ENCODE peak calls at places on chromosomes 1 and 21, in seven cellular contexts. N is CD4-positive, CD25-positive, alpha-beta regulatory T cell; P is mesenchymal stem cell; T is heart right ventricle; A is suprapubic skin; D is neuronal stem cell; Y is osteoblast. K is an unnamed sample. For H3K9me3 and H3K36me3, the result is how much of the 10 kb centered on the place peaks cover.

GRCh38 chr1:221431068-221431651 is 310.7 kb downstream of the DUSP10 start:
- DNase-seq in N (no peak), P (peak), Y (peak), T (no peak), D (no peak), A (no peak), K (no peak)

GRCh38 chr1:218390625-218391024 is 45.5 kb downstream of the TGFB2 start:
- DNase-seq in D (no peak), A (no peak), Y (no peak), N (no peak), P (no peak), T (no peak), K (no peak)

GRCh38 chr1:161198206-161198876 is 513 bp downstream of the ADAMTS4 start:
- DNase-seq in D (no peak), T (peak), A (no peak), P (no peak), Y (peak), N (no peak), K (no peak)

GRCh38 chr1:9010781-9011323 is 15.4 kb downstream of the SLC2A7 start:
- DNase-seq in T (peak), D (no peak), P (no peak), N (no peak), A (no peak), Y (peak), K (no peak)

GRCh38 chr1:184483101-184483813 is 96.4 kb downstream of the C1orf21 start:
- DNase-seq in D (no peak), Y (peak), T (no peak), A (no peak), N (no peak), P (peak), K (no peak)

GRCh38 chr1:43149889-43150288 is 22.2 kb downstream of the EBNA1BP2 start:
- DNase-seq in T (no peak), P (no peak), D (no peak), Y (no peak), A (no peak), N (no peak), K (no peak)

GRCh38 chr1:156925154-156926010 is 5.0 kb downstream of the LRRC71 start:
- DNase-seq in T (no peak), P (no peak), Y (peak), A (no peak), D (no peak), N (no peak), K (no peak)

GRCh38 chr1:118988186-118989005 is at the start of gene TBX15:
- DNase-seq in D (no peak), P (peak), Y (peak), N (no peak), T (no peak), A (no peak), K (no peak)

GRCh38 chr1:66809736-66810326 is 8.8 kb upstream of the INSL5 start:
- DNase-seq in P (peak), Y (no peak), D (no peak), T (no peak), A (no peak), N (no peak), K (no peak)

GRCh38 chr1:80293818-80294217 is 1287.3 kb upstream of the ADGRL4 start:
- DNase-seq in Y (no peak), D (no peak), P (no peak), A (no peak), T (no peak), N (no peak), K (no peak)

GRCh38 chr1:20726932-20727745 is 5.4 kb downstream of the SH2D5 start:
- DNase-seq in A (no peak), Y (peak), D (no peak), T (no peak), N (no peak), P (no peak), K (no peak)

GRCh38 chr21:38712076-38712475 is 93.7 kb upstream of the ETS2 start:
- DNase-seq in D (no peak), P (peak), N (no peak), A (no peak), Y (peak), T (no peak), K (no peak)

GRCh38 chr1:228315945-228316588 is 90.6 kb downstream of the TRIM11 start:
- DNase-seq in A (peak), P (no peak), T (peak), D (no peak), N (no peak), Y (peak), K (no peak)

GRCh38 chr1:1752671-1753606 is 25.3 kb downstream of the NADK start:
- DNase-seq in P (no peak), D (no peak), T (no peak), A (no peak), Y (peak), N (no peak), K (no peak)

GRCh38 chr1:209585672-209586071 is 2.2 kb downstream of the CAMK1G start:
- DNase-seq in A (no peak), Y (peak), P (peak), D (no peak), T (peak), N (no peak), K (no peak)

GRCh38 chr1:50703240-50703639 is 256.8 kb downstream of the FAF1 start:
- DNase-seq in T (no peak), D (no peak), Y (no peak), N (no peak), A (no peak), P (no peak), K (no peak)

GRCh38 chr1:92484472-92485373 is 2.0 kb downstream of the GFI1 start:
- DNase-seq in T (peak), D (peak), Y (peak), A (peak), N (peak), P (peak), K (peak)

GRCh38 chr1:175267716-175268416 is 75.3 kb upstream of the KIAA0040 start:
- DNase-seq in D (no peak), Y (no peak), T (peak), A (no peak), N (no peak), P (peak), K (no peak)

GRCh38 chr21:42313501-42313969 is 1.7 kb downstream of the TFF3 start:
- DNase-seq in T (no peak), N (no peak), P (no peak), A (peak), Y (peak), D (no peak), K (no peak)

GRCh38 chr1:8303876-8304275 is 14.0 kb upstream of the SLC45A1 start:
- DNase-seq in A (no peak), D (no peak), P (no peak), N (no peak), Y (peak), T (no peak), K (no peak)

GRCh38 chr21:31543191-31543590 is 116.3 kb upstream of the SOD1 start:
- DNase-seq in N (no peak), Y (no peak), D (no peak), P (peak), A (no peak), T (no peak), K (no peak)

GRCh38 chr1:51792864-51793263 is 85.7 kb downstream of the NRDC start:
- DNase-seq in A (no peak), Y (no peak), N (no peak), T (no peak), D (no peak), P (peak), K (no peak)

GRCh38 chr1:244154882-244155531 is 103.9 kb downstream of the ZBTB18 start:
- DNase-seq in A (no peak), T (no peak), D (peak), N (no peak), P (no peak), Y (no peak), K (no peak)

GRCh38 chr1:64546018-64546417 is 76.1 kb downstream of the CACHD1 start:
- DNase-seq in T (no peak), P (no peak), A (no peak), Y (no peak), N (no peak), D (peak), K (no peak)

GRCh38 chr1:41319106-41319755 is 42.0 kb upstream of the FOXO6 start:
- DNase-seq in P (no peak), D (no peak), N (no peak), T (no peak), A (no peak), Y (no peak), K (no peak)

GRCh38 chr1:162003825-162004205 is 19.9 kb downstream of the OLFML2B start:
- DNase-seq in Y (peak), D (no peak), P (peak), N (no peak), T (no peak), A (no peak), K (no peak)

GRCh38 chr21:44374601-44375280 is 21.3 kb downstream of the TRPM2 start:
- DNase-seq in T (no peak), Y (peak), A (no peak), D (no peak), N (no peak), P (no peak), K (no peak)

GRCh38 chr1:225373155-225373554 is 54.7 kb downstream of the LBR start:
- DNase-seq in A (no peak), Y (no peak), N (no peak), T (no peak), P (no peak), D (no peak), K (no peak)
- H3K9me3 ChIP-seq in A (under half), Y (under half), N (under half), T (under half), P (under half), D (under half), K (under half)

GRCh38 chr21:43332461-43332860 is 94.5 kb downstream of the SIK1 start:
- DNase-seq in T (no peak), Y (no peak), N (no peak), P (no peak), A (no peak), D (no peak), K (no peak)
- H3K4me3 ChIP-seq in T (no peak), Y (no peak), N (no peak), P (no peak), A (no peak), D (no peak), K (no peak)

GRCh38 chr1:234409328-234409727 is 36.1 kb downstream of the COA6 start:
- DNase-seq in D (no peak), P (peak), A (no peak), Y (no peak), N (no peak), T (no peak), K (no peak)

GRCh38 chr1:234412830-234413229 is 39.6 kb downstream of the COA6 start:
- DNase-seq in Y (no peak), N (no peak), D (no peak), P (no peak), T (no peak), A (no peak), K (no peak)

GRCh38 chr1:234413975-234414374 is 40.7 kb downstream of the COA6 start:
- DNase-seq in T (no peak), N (no peak), D (no peak), Y (no peak), A (no peak), P (no peak), K (no peak)

GRCh38 chr1:234408757-234409156 is 35.5 kb downstream of the COA6 start:
- DNase-seq in P (no peak), A (no peak), Y (no peak), D (no peak), T (no peak), N (peak), K (peak)

DNA sequence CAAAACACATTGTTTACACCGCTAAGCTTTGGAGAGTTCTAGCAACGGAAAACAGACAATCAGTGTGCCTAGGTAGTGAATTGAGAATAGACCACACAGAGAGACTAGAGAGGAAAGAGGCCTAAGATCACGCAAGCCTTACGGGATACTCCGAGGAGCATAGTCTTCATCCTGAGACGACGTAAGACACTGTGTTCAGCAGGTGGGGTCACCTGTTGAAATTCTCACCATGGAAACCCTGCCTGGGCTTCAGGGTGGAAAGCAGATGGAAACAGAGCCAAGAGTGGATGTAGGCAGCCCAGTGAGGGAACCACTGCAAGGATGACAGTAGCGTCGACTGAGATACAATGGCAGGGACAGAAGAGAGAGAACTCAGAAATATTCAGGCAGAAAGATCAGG is 40.2 kb downstream of the COA6 start:
- DNase-seq in P (no peak), Y (no peak), A (no peak), D (no peak), N (no peak), T (no peak), K (no peak)
- H3K36me3 ChIP-seq in P (half or more), Y (under half), A (under half), D (under half), N (under half), T (under half), K (under half)

DNA sequence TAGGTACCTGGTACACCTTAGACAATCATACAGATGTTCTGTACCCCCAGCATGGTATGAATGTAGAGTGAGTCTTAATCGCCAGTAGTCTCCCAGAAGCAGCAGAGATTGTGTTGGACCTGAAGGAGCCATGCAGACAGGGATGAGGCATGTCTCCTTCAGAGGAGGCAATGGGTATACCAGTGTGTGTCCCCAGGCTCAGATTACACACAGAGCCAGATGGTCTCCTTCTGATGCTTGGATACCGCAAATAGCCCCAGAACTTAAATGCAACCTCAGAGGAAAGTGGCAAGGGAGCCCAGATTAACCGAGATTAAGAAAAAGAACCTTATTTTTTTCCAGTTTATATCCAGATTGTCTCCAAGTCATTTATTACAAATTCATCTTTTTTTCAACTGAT is 96.8 kb upstream of the C21orf91 start:
- DNase-seq in A (no peak), D (no peak), T (no peak), N (no peak), P (no peak), Y (no peak), K (no peak)
- H3K9me3 ChIP-seq in A (under half), D (under half), T (under half), N (under half), P (under half), Y (under half), K (under half)